ENCODE peak calls at places on chromosomes 3 and 15, in four cellular contexts. A is PC-3, O is DND-41, V is fibroblast of lung. R is an unnamed sample. For H3K4me1, the result is how much of the 10 kb centered on the place peaks cover.

GRCh38 chr3:170734043-170734736 is 135.8 kb downstream of the RPL22L1 start:
- DNase-seq in A (no peak), O (no peak), V (no peak), R (no peak)

GRCh38 chr3:123129052-123129451 is 62.2 kb downstream of the PDIA5 start:
- DNase-seq in O (no peak), V (no peak), A (peak), R (no peak)

GRCh38 chr3:157499342-157499963 is 3.8 kb downstream of the VEPH1 start:
- DNase-seq in O (no peak), V (peak), A (peak), R (peak)

GRCh38 chr15:78956937-78957336 is 12.1 kb upstream of the CTSH start:
- DNase-seq in V (no peak), A (no peak), O (no peak), R (no peak)

GRCh38 chr3:106457278-106458210 is 588.7 kb upstream of the CBLB start:
- DNase-seq in A (peak), O (peak), V (peak), R (peak)

GRCh38 chr15:99682455-99682854 is 50.8 kb downstream of the LYSMD4 start:
- DNase-seq in V (peak), O (no peak), A (peak), R (peak)

GRCh38 chr15:90895571-90896117 is 7.5 kb upstream of the MAN2A2 start:
- DNase-seq in A (no peak), V (no peak), O (peak), R (no peak)

GRCh38 chr15:25501828-25502446 is 63.1 kb upstream of the UBE3A start:
- DNase-seq in A (peak), O (peak), V (peak), R (peak)

GRCh38 chr3:186219211-186219638 is 110.3 kb upstream of the ETV5 start:
- DNase-seq in O (no peak), V (no peak), A (no peak), R (no peak)

GRCh38 chr15:39700301-39700700 is 82.3 kb downstream of the FSIP1 start:
- DNase-seq in A (no peak), V (no peak), O (no peak), R (no peak)

GRCh38 chr3:128282392-128283196 is 129.3 kb downstream of the EEFSEC start:
- DNase-seq in O (no peak), A (no peak), V (peak), R (no peak)

GRCh38 chr3:146605106-146605505 is at the start of gene PLSCR5:
- DNase-seq in V (no peak), O (no peak), A (peak), R (no peak)

GRCh38 chr3:16132926-16133325 is 41.6 kb upstream of the GALNT15 start:
- DNase-seq in O (no peak), A (no peak), V (no peak), R (no peak)

GRCh38 chr3:184275302-184275701 is 520 bp upstream of the ECE2 start:
- DNase-seq in O (no peak), A (no peak), V (no peak), R (no peak)
- TF ChIP-seq EZH2 in O (no peak), A (no peak), V (peak), R (no peak)

GRCh38 chr15:62400778-62401177 is 235.7 kb upstream of the C2CD4B start:
- DNase-seq in O (no peak), V (no peak), A (no peak), R (no peak)

GRCh38 chr15:62406268-62406667 is 241.2 kb upstream of the C2CD4B start:
- DNase-seq in O (no peak), A (no peak), V (no peak), R (no peak)

GRCh38 chr15:62402687-62403086 is 237.6 kb upstream of the C2CD4B start:
- DNase-seq in V (no peak), O (no peak), A (no peak), R (no peak)

GRCh38 chr15:62404194-62404985 is 239.3 kb upstream of the C2CD4B start:
- DNase-seq in A (no peak), V (peak), O (no peak), R (no peak)

GRCh38 chr15:62403164-62403809 is 238.2 kb upstream of the C2CD4B start:
- DNase-seq in V (peak), A (peak), O (no peak), R (peak)
- H3K27ac ChIP-seq in V (peak), A (no peak), O (no peak), R (no peak)

GRCh38 chr15:70098461-70099166 is 897 bp upstream of the TLE3 start:
- DNase-seq in O (peak), A (peak), V (peak), R (peak)
- H3K4me1 ChIP-seq in O (half or more), A (under half), V (under half), R (under half)

GRCh38 chr15:41512078-41512394 is 1.6 kb downstream of the LTK start:
- DNase-seq in V (no peak), A (no peak), O (no peak), R (no peak)

GRCh38 chr15:41512512-41513281 is 930 bp downstream of the LTK start:
- DNase-seq in A (no peak), V (no peak), O (no peak), R (no peak)

GRCh38 chr15:41511331-41512077 is 2.1 kb downstream of the LTK start:
- DNase-seq in O (no peak), V (no peak), A (no peak), R (no peak)

GRCh38 chr15:41510728-41511127 is 2.9 kb downstream of the LTK start:
- DNase-seq in V (no peak), O (no peak), A (no peak), R (no peak)

GRCh38 chr15:41513282-41514227 is at the start of gene LTK:
- DNase-seq in V (no peak), A (no peak), O (no peak), R (no peak)
- TF ChIP-seq EZH2 in V (no peak), A (no peak), O (no peak), R (no peak)

GRCh38 chr3:148648685-148649352 is 48.9 kb upstream of the AGTR1 start:
- DNase-seq in O (no peak), A (no peak), V (peak), R (no peak)
- H3K27ac ChIP-seq in O (no peak), A (no peak), V (peak), R (no peak)

GRCh38 chr15:89130194-89130593 is 41.9 kb downstream of the ABHD2 start:
- DNase-seq in O (no peak), V (no peak), A (no peak), R (peak)

GRCh38 chr15:89127054-89127702 is 38.9 kb downstream of the ABHD2 start:
- DNase-seq in V (no peak), O (no peak), A (peak), R (no peak)

GRCh38 chr15:89129816-89130134 is 41.5 kb downstream of the ABHD2 start:
- DNase-seq in A (no peak), V (no peak), O (no peak), R (no peak)

GRCh38 chr15:89129123-89129815 is 41.0 kb downstream of the ABHD2 start:
- DNase-seq in A (peak), O (peak), V (peak), R (peak)

GRCh38 chr15:89128320-89129122 is 40.3 kb downstream of the ABHD2 start:
- DNase-seq in A (no peak), O (no peak), V (no peak), R (no peak)
- H3K4me1 ChIP-seq in A (under half), O (under half), V (under half), R (under half)

DNA sequence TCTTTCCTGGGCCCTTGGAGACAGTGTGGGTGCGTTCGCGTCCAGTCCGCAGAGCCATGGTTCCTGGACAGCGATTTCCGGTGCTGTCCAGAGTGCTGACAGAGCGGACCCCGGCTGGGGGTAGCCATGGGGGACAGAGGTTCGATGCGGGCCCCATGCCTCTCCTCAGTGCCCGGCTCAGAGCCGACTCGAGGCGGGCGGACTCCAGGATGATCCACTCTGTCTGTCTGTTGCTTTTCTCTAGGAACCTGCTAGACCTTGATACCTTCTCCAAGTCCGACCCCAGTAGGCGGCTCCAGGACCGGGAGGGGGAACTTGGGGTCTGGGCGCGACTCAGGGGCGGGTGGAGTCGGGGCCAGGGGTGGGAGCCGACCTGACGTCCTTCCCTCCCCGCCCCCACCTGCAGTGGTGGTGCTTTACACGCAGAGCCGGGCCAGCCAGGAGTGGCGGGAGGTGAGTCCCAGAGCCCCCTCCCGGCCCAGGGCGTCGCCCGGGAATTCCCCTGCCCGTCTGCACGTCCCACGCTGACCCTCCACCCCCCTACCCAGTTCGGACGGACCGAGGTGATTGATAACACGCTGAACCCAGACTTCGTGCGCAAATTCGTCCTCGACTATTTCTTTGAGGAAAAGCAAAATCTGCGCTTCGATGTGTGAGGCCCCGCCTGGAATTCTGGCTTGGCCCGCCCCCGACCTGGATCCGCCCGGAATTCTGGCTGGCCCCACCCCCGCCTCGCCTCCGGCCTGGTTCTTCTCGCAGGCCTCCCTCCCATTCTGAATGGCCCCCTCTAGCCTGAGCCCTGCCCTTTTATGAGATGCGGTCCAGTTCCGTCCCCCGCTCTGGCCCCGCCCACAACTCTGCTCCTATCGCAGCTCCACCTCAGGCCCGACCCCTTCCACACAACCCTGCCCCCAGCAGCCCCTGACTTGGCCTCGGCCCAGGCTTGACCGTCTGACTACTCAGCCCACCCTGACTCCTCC is 1.0 kb downstream of the CPNE9 start:
- DNase-seq in A (peak), O (no peak), V (peak), R (peak)
- TF ChIP-seq EZH2 in A (peak), O (no peak), V (peak), R (no peak)

GRCh38 chr15:32869814-32870213 is 152.0 kb downstream of the GREM1 start:
- DNase-seq in O (no peak), A (no peak), V (no peak), R (no peak)
- H3K27ac ChIP-seq in O (no peak), A (peak), V (peak), R (no peak)

GRCh38 chr15:56533741-56534416 is 68.9 kb upstream of the MNS1 start:
- DNase-seq in A (no peak), V (no peak), O (peak), R (no peak)
- H3K4me1 ChIP-seq in A (under half), V (under half), O (half or more), R (under half)

R was measured in endothelial cell of umbilical vein.